ENCODE peak calls at places on chromosomes 2 and 18, in eight cellular contexts. One of them, this sample, is unnamed.

GRCh38 chr2:217075225-217075802 is 215.4 kb upstream of the TNP1 start:
- DNase-seq in mesendoderm: no peak
- DNase-seq in BE2C: no peak
- DNase-seq in IMR-90: peak
- DNase-seq in CD4-positive, alpha-beta memory T cell: no peak
- DNase-seq in CD4-positive, CD25-positive, alpha-beta regulatory T cell: no peak
- DNase-seq in colonic mucosa: no peak
- DNase-seq in AG10803: peak
- DNase-seq in this sample: no peak

GRCh38 chr2:237459741-237460174 is 27.3 kb upstream of the MLPH start:
- DNase-seq in IMR-90: peak
- DNase-seq in mesendoderm: peak
- DNase-seq in CD4-positive, alpha-beta memory T cell: no peak
- DNase-seq in colonic mucosa: no peak
- DNase-seq in CD4-positive, CD25-positive, alpha-beta regulatory T cell: no peak
- DNase-seq in AG10803: peak
- DNase-seq in BE2C: no peak
- DNase-seq in this sample: no peak

GRCh38 chr18:54240629-54241107 is 16.2 kb upstream of the MBD2 start:
- DNase-seq in colonic mucosa: no peak
- DNase-seq in IMR-90: no peak
- DNase-seq in BE2C: no peak
- DNase-seq in CD4-positive, CD25-positive, alpha-beta regulatory T cell: no peak
- DNase-seq in AG10803: peak
- DNase-seq in mesendoderm: no peak
- DNase-seq in CD4-positive, alpha-beta memory T cell: no peak
- DNase-seq in this sample: no peak

GRCh38 chr2:23635666-23636340 is 250.8 kb downstream of the KLHL29 start:
- DNase-seq in CD4-positive, CD25-positive, alpha-beta regulatory T cell: no peak
- DNase-seq in CD4-positive, alpha-beta memory T cell: no peak
- DNase-seq in mesendoderm: no peak
- DNase-seq in colonic mucosa: no peak
- DNase-seq in IMR-90: no peak
- DNase-seq in AG10803: peak
- DNase-seq in BE2C: no peak
- DNase-seq in this sample: no peak

GRCh38 chr2:25698752-25699151 is 25.4 kb upstream of the DTNB start:
- DNase-seq in colonic mucosa: no peak
- DNase-seq in IMR-90: peak
- DNase-seq in BE2C: no peak
- DNase-seq in mesendoderm: no peak
- DNase-seq in AG10803: no peak
- DNase-seq in CD4-positive, alpha-beta memory T cell: no peak
- DNase-seq in CD4-positive, CD25-positive, alpha-beta regulatory T cell: no peak
- DNase-seq in this sample: no peak

GRCh38 chr18:46274266-46274665 is 170.1 kb downstream of the HAUS1 start:
- DNase-seq in CD4-positive, alpha-beta memory T cell: no peak
- DNase-seq in colonic mucosa: no peak
- DNase-seq in AG10803: no peak
- DNase-seq in mesendoderm: peak
- DNase-seq in CD4-positive, CD25-positive, alpha-beta regulatory T cell: no peak
- DNase-seq in BE2C: no peak
- DNase-seq in IMR-90: no peak
- DNase-seq in this sample: no peak

GRCh38 chr2:9644021-9644420 is 13.2 kb upstream of the YWHAQ start:
- DNase-seq in AG10803: no peak
- DNase-seq in CD4-positive, CD25-positive, alpha-beta regulatory T cell: no peak
- DNase-seq in IMR-90: no peak
- DNase-seq in colonic mucosa: no peak
- DNase-seq in mesendoderm: no peak
- DNase-seq in CD4-positive, alpha-beta memory T cell: no peak
- DNase-seq in BE2C: no peak
- DNase-seq in this sample: no peak

GRCh38 chr2:240462073-240462703 is 26.7 kb downstream of the GPC1 start:
- DNase-seq in BE2C: peak
- DNase-seq in CD4-positive, CD25-positive, alpha-beta regulatory T cell: no peak
- DNase-seq in mesendoderm: no peak
- DNase-seq in IMR-90: no peak
- DNase-seq in CD4-positive, alpha-beta memory T cell: no peak
- DNase-seq in AG10803: no peak
- DNase-seq in colonic mucosa: no peak
- DNase-seq in this sample: no peak

GRCh38 chr2:10344105-10345066 is 41.7 kb downstream of the HPCAL1 start:
- DNase-seq in BE2C: peak
- DNase-seq in mesendoderm: no peak
- DNase-seq in CD4-positive, CD25-positive, alpha-beta regulatory T cell: no peak
- DNase-seq in CD4-positive, alpha-beta memory T cell: no peak
- DNase-seq in IMR-90: peak
- DNase-seq in colonic mucosa: no peak
- DNase-seq in AG10803: peak
- DNase-seq in this sample: no peak

GRCh38 chr2:46849080-46849715 is 66.4 kb downstream of the MCFD2 start:
- DNase-seq in CD4-positive, alpha-beta memory T cell: no peak
- DNase-seq in AG10803: no peak
- DNase-seq in IMR-90: peak
- DNase-seq in CD4-positive, CD25-positive, alpha-beta regulatory T cell: no peak
- DNase-seq in colonic mucosa: peak
- DNase-seq in mesendoderm: no peak
- DNase-seq in BE2C: no peak
- DNase-seq in this sample: no peak

GRCh38 chr2:113894156-113894743 is 4.4 kb downstream of the ACTR3 start:
- DNase-seq in IMR-90: peak
- DNase-seq in CD4-positive, CD25-positive, alpha-beta regulatory T cell: no peak
- DNase-seq in BE2C: no peak
- DNase-seq in CD4-positive, alpha-beta memory T cell: no peak
- DNase-seq in colonic mucosa: no peak
- DNase-seq in mesendoderm: peak
- DNase-seq in AG10803: peak
- DNase-seq in this sample: no peak

GRCh38 chr18:3248670-3249359 is 1.2 kb downstream of the MYL12A start:
- DNase-seq in CD4-positive, alpha-beta memory T cell: peak
- DNase-seq in AG10803: peak
- DNase-seq in CD4-positive, CD25-positive, alpha-beta regulatory T cell: peak
- DNase-seq in colonic mucosa: peak
- DNase-seq in mesendoderm: no peak
- DNase-seq in IMR-90: peak
- DNase-seq in BE2C: no peak
- DNase-seq in this sample: peak

GRCh38 chr2:582792-583528 is 94.2 kb downstream of the TMEM18 start:
- DNase-seq in mesendoderm: no peak
- DNase-seq in colonic mucosa: no peak
- DNase-seq in AG10803: no peak
- DNase-seq in CD4-positive, CD25-positive, alpha-beta regulatory T cell: no peak
- DNase-seq in CD4-positive, alpha-beta memory T cell: no peak
- DNase-seq in IMR-90: no peak
- DNase-seq in BE2C: no peak
- DNase-seq in this sample: no peak

GRCh38 chr18:43961713-43962112 is 684.4 kb upstream of the SYT4 start:
- DNase-seq in CD4-positive, alpha-beta memory T cell: no peak
- DNase-seq in CD4-positive, CD25-positive, alpha-beta regulatory T cell: no peak
- DNase-seq in mesendoderm: no peak
- DNase-seq in colonic mucosa: no peak
- DNase-seq in AG10803: no peak
- DNase-seq in IMR-90: no peak
- DNase-seq in BE2C: no peak
- DNase-seq in this sample: no peak

GRCh38 chr2:40160730-40161129 is 291.2 kb downstream of the SLC8A1 start:
- DNase-seq in colonic mucosa: no peak
- DNase-seq in BE2C: no peak
- DNase-seq in mesendoderm: no peak
- DNase-seq in CD4-positive, CD25-positive, alpha-beta regulatory T cell: no peak
- DNase-seq in IMR-90: peak
- DNase-seq in AG10803: peak
- DNase-seq in CD4-positive, alpha-beta memory T cell: no peak
- DNase-seq in this sample: no peak

GRCh38 chr2:46954951-46955571 is 39.5 kb upstream of the MCFD2 start:
- DNase-seq in mesendoderm: peak
- DNase-seq in colonic mucosa: peak
- DNase-seq in BE2C: no peak
- DNase-seq in CD4-positive, CD25-positive, alpha-beta regulatory T cell: no peak
- DNase-seq in IMR-90: peak
- DNase-seq in CD4-positive, alpha-beta memory T cell: no peak
- DNase-seq in AG10803: peak
- DNase-seq in this sample: no peak

GRCh38 chr2:55097462-55098410 is 47.5 kb upstream of the RTN4 start:
- DNase-seq in AG10803: no peak
- DNase-seq in IMR-90: no peak
- DNase-seq in mesendoderm: no peak
- DNase-seq in BE2C: no peak
- DNase-seq in colonic mucosa: no peak
- DNase-seq in CD4-positive, alpha-beta memory T cell: no peak
- DNase-seq in CD4-positive, CD25-positive, alpha-beta regulatory T cell: no peak
- DNase-seq in this sample: no peak

GRCh38 chr2:200509227-200509607 is 651 bp downstream of the KCTD18 start:
- DNase-seq in BE2C: no peak
- DNase-seq in AG10803: peak
- DNase-seq in CD4-positive, CD25-positive, alpha-beta regulatory T cell: no peak
- DNase-seq in colonic mucosa: peak
- DNase-seq in IMR-90: no peak
- DNase-seq in CD4-positive, alpha-beta memory T cell: no peak
- DNase-seq in mesendoderm: peak
- DNase-seq in this sample: no peak

GRCh38 chr2:200509608-200510433 is at the start of gene KCTD18:
- DNase-seq in AG10803: peak
- DNase-seq in mesendoderm: peak
- DNase-seq in BE2C: peak
- DNase-seq in colonic mucosa: peak
- DNase-seq in CD4-positive, CD25-positive, alpha-beta regulatory T cell: peak
- DNase-seq in CD4-positive, alpha-beta memory T cell: peak
- DNase-seq in IMR-90: peak
- DNase-seq in this sample: peak

GRCh38 chr2:200515155-200515554 is 5.3 kb upstream of the KCTD18 start:
- DNase-seq in AG10803: no peak
- DNase-seq in mesendoderm: no peak
- DNase-seq in CD4-positive, alpha-beta memory T cell: peak
- DNase-seq in BE2C: no peak
- DNase-seq in CD4-positive, CD25-positive, alpha-beta regulatory T cell: no peak
- DNase-seq in IMR-90: no peak
- DNase-seq in colonic mucosa: no peak
- DNase-seq in this sample: peak
- H3K4me3 ChIP-seq in AG10803: no peak
- H3K4me3 ChIP-seq in mesendoderm: no peak
- H3K4me3 ChIP-seq in CD4-positive, alpha-beta memory T cell: no peak
- H3K4me3 ChIP-seq in BE2C: no peak
- H3K4me3 ChIP-seq in CD4-positive, CD25-positive, alpha-beta regulatory T cell: peak
- H3K4me3 ChIP-seq in IMR-90: no peak
- H3K4me3 ChIP-seq in colonic mucosa: no peak
- H3K4me3 ChIP-seq in this sample: no peak

GRCh38 chr2:106759962-106760361 is 126.0 kb downstream of the ST6GAL2 start:
- DNase-seq in CD4-positive, alpha-beta memory T cell: no peak
- DNase-seq in CD4-positive, CD25-positive, alpha-beta regulatory T cell: no peak
- DNase-seq in BE2C: no peak
- DNase-seq in mesendoderm: no peak
- DNase-seq in IMR-90: no peak
- DNase-seq in colonic mucosa: no peak
- DNase-seq in AG10803: no peak
- DNase-seq in this sample: no peak
- H3K4me3 ChIP-seq in CD4-positive, alpha-beta memory T cell: no peak
- H3K4me3 ChIP-seq in CD4-positive, CD25-positive, alpha-beta regulatory T cell: no peak
- H3K4me3 ChIP-seq in BE2C: no peak
- H3K4me3 ChIP-seq in mesendoderm: no peak
- H3K4me3 ChIP-seq in IMR-90: no peak
- H3K4me3 ChIP-seq in colonic mucosa: no peak
- H3K4me3 ChIP-seq in AG10803: no peak
- H3K4me3 ChIP-seq in this sample: no peak

GRCh38 chr18:658947-659533 is 1.6 kb downstream of the TYMS start:
- DNase-seq in AG10803: no peak
- DNase-seq in BE2C: no peak
- DNase-seq in colonic mucosa: no peak
- DNase-seq in CD4-positive, alpha-beta memory T cell: no peak
- DNase-seq in CD4-positive, CD25-positive, alpha-beta regulatory T cell: no peak
- DNase-seq in mesendoderm: no peak
- DNase-seq in IMR-90: no peak
- DNase-seq in this sample: no peak
- H3K4me3 ChIP-seq in AG10803: peak
- H3K4me3 ChIP-seq in BE2C: peak
- H3K4me3 ChIP-seq in colonic mucosa: peak
- H3K4me3 ChIP-seq in CD4-positive, alpha-beta memory T cell: peak
- H3K4me3 ChIP-seq in CD4-positive, CD25-positive, alpha-beta regulatory T cell: peak
- H3K4me3 ChIP-seq in mesendoderm: peak
- H3K4me3 ChIP-seq in IMR-90: peak
- H3K4me3 ChIP-seq in this sample: peak

GRCh38 chr2:14720739-14721138 is 88.2 kb downstream of the LRATD1 start:
- DNase-seq in IMR-90: no peak
- DNase-seq in BE2C: no peak
- DNase-seq in mesendoderm: no peak
- DNase-seq in colonic mucosa: no peak
- DNase-seq in CD4-positive, alpha-beta memory T cell: no peak
- DNase-seq in CD4-positive, CD25-positive, alpha-beta regulatory T cell: no peak
- DNase-seq in AG10803: no peak
- DNase-seq in this sample: no peak

GRCh38 chr2:14722919-14723559 is 90.5 kb downstream of the LRATD1 start:
- DNase-seq in IMR-90: peak
- DNase-seq in colonic mucosa: no peak
- DNase-seq in BE2C: no peak
- DNase-seq in AG10803: peak
- DNase-seq in CD4-positive, CD25-positive, alpha-beta regulatory T cell: no peak
- DNase-seq in CD4-positive, alpha-beta memory T cell: no peak
- DNase-seq in mesendoderm: no peak
- DNase-seq in this sample: no peak

GRCh38 chr2:14723684-14724083 is 91.2 kb downstream of the LRATD1 start:
- DNase-seq in mesendoderm: no peak
- DNase-seq in colonic mucosa: no peak
- DNase-seq in BE2C: no peak
- DNase-seq in AG10803: no peak
- DNase-seq in IMR-90: no peak
- DNase-seq in CD4-positive, alpha-beta memory T cell: no peak
- DNase-seq in CD4-positive, CD25-positive, alpha-beta regulatory T cell: no peak
- DNase-seq in this sample: no peak

GRCh38 chr2:14717131-14717530 is 84.6 kb downstream of the LRATD1 start:
- DNase-seq in mesendoderm: no peak
- DNase-seq in AG10803: no peak
- DNase-seq in CD4-positive, CD25-positive, alpha-beta regulatory T cell: no peak
- DNase-seq in IMR-90: no peak
- DNase-seq in CD4-positive, alpha-beta memory T cell: no peak
- DNase-seq in colonic mucosa: no peak
- DNase-seq in BE2C: no peak
- DNase-seq in this sample: no peak

GRCh38 chr2:14720319-14720718 is 87.8 kb downstream of the LRATD1 start:
- DNase-seq in BE2C: no peak
- DNase-seq in colonic mucosa: no peak
- DNase-seq in mesendoderm: no peak
- DNase-seq in IMR-90: peak
- DNase-seq in AG10803: no peak
- DNase-seq in CD4-positive, CD25-positive, alpha-beta regulatory T cell: no peak
- DNase-seq in CD4-positive, alpha-beta memory T cell: no peak
- DNase-seq in this sample: no peak
- H3K4me3 ChIP-seq in BE2C: no peak
- H3K4me3 ChIP-seq in colonic mucosa: no peak
- H3K4me3 ChIP-seq in mesendoderm: no peak
- H3K4me3 ChIP-seq in IMR-90: no peak
- H3K4me3 ChIP-seq in AG10803: no peak
- H3K4me3 ChIP-seq in CD4-positive, CD25-positive, alpha-beta regulatory T cell: no peak
- H3K4me3 ChIP-seq in CD4-positive, alpha-beta memory T cell: no peak
- H3K4me3 ChIP-seq in this sample: no peak

DNA sequence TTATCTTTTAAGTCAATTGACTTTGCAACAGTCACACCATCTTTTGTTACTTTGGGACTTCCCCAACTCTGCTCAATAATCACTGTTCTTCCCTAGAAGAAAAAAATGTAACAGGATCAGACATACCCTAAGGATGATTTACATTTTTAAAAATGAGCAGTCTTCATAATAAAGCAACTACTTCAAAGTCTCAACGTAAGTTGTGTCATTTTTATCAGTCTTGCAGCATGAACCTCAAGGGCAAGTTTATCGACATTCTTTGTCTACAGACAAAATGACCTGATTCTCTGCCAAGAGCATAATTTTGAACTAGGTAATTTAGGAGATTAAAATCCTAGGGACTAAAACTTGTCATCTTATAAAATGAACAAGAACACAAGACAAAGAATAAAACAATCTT is 2.3 kb downstream of the HSPD1 start:
- DNase-seq in BE2C: no peak
- DNase-seq in colonic mucosa: no peak
- DNase-seq in CD4-positive, alpha-beta memory T cell: no peak
- DNase-seq in AG10803: no peak
- DNase-seq in IMR-90: no peak
- DNase-seq in CD4-positive, CD25-positive, alpha-beta regulatory T cell: no peak
- DNase-seq in mesendoderm: no peak
- DNase-seq in this sample: no peak
- H3K4me3 ChIP-seq in BE2C: peak
- H3K4me3 ChIP-seq in colonic mucosa: no peak
- H3K4me3 ChIP-seq in CD4-positive, alpha-beta memory T cell: no peak
- H3K4me3 ChIP-seq in AG10803: no peak
- H3K4me3 ChIP-seq in IMR-90: no peak
- H3K4me3 ChIP-seq in CD4-positive, CD25-positive, alpha-beta regulatory T cell: peak
- H3K4me3 ChIP-seq in mesendoderm: no peak
- H3K4me3 ChIP-seq in this sample: no peak

This sample was measured in Jurkat, Clone E6-1.